ENCODE peak calls at places on chromosomes 5 and 9, in six cellular contexts. X is right lobe of liver; I is uterus; L is CD8-positive, alpha-beta memory T cell; Z is mesenchymal stem cell; F is tibial artery. U is an unnamed sample. For H3K4me1, the result is how much of the 10 kb centered on the place peaks cover.

GRCh38 chr9:128259156-128259555 is 16.7 kb downstream of the GOLGA2 start:
- DNase-seq in Z (no peak), F (no peak), L (no peak), X (no peak), I (no peak), U (no peak)

GRCh38 chr5:53674114-53674513 is 113.7 kb downstream of the NDUFS4 start:
- DNase-seq in X (no peak), F (no peak), I (no peak), Z (no peak), L (no peak), U (no peak)

GRCh38 chr9:79929285-79929684 is 357.5 kb downstream of the TLE4 start:
- DNase-seq in I (no peak), X (no peak), Z (no peak), F (no peak), L (no peak), U (no peak)

GRCh38 chr5:43096916-43097315 is 23.8 kb upstream of the ZNF131 start:
- DNase-seq in F (no peak), Z (no peak), L (no peak), X (no peak), I (no peak), U (no peak)

GRCh38 chr5:130168211-130168610 is 263.9 kb downstream of the CHSY3 start:
- DNase-seq in L (no peak), X (no peak), F (no peak), I (no peak), Z (no peak), U (no peak)

GRCh38 chr5:154351566-154351965 is 94.2 kb upstream of the SAP30L start:
- DNase-seq in F (no peak), L (no peak), Z (no peak), I (no peak), X (no peak), U (no peak)

GRCh38 chr9:70136632-70137031 is 93.0 kb downstream of the MAMDC2 start:
- DNase-seq in X (no peak), F (no peak), L (no peak), I (no peak), Z (no peak), U (no peak)

GRCh38 chr5:1468247-1468612 is 23.0 kb upstream of the SLC6A3 start:
- DNase-seq in I (peak), F (peak), X (no peak), L (no peak), Z (no peak), U (no peak)

GRCh38 chr9:79352322-79352721 is 219.4 kb upstream of the TLE4 start:
- DNase-seq in X (no peak), I (no peak), F (no peak), Z (no peak), L (no peak), U (no peak)

GRCh38 chr5:149030392-149030791 is 32.5 kb downstream of the SH3TC2 start:
- DNase-seq in X (no peak), F (no peak), Z (peak), L (no peak), I (no peak), U (peak)

GRCh38 chr9:4289411-4290380 is 10.2 kb downstream of the GLIS3 start:
- DNase-seq in I (no peak), L (no peak), X (no peak), Z (peak), F (no peak), U (no peak)

GRCh38 chr5:1868886-1869285 is 13.8 kb downstream of the IRX4 start:
- DNase-seq in F (no peak), X (no peak), L (no peak), I (no peak), Z (no peak), U (no peak)

GRCh38 chr9:32472344-32472743 is 53.7 kb downstream of the RIGI start:
- DNase-seq in F (no peak), X (no peak), I (no peak), Z (no peak), L (no peak), U (no peak)

GRCh38 chr5:83552275-83552674 is 80.7 kb downstream of the VCAN start:
- DNase-seq in F (no peak), X (no peak), L (no peak), I (no peak), Z (no peak), U (no peak)

GRCh38 chr5:143968071-143968878 is 156.3 kb downstream of the HMHB1 start:
- DNase-seq in Z (peak), F (no peak), X (no peak), I (no peak), L (no peak), U (no peak)

GRCh38 chr9:121266906-121267650 is 884 bp upstream of the GSN start:
- DNase-seq in I (peak), F (peak), L (no peak), Z (no peak), X (no peak), U (no peak)

GRCh38 chr5:34913072-34913471 is 2.2 kb downstream of the RAD1 start:
- DNase-seq in X (no peak), Z (no peak), I (no peak), L (no peak), F (no peak), U (no peak)

GRCh38 chr5:87113848-87114247 is 153.8 kb upstream of the RASA1 start:
- DNase-seq in I (no peak), L (no peak), Z (peak), X (no peak), F (no peak), U (no peak)

GRCh38 chr9:71863652-71864051 is 47.3 kb downstream of the ABHD17B start:
- DNase-seq in L (no peak), Z (no peak), I (no peak), X (no peak), F (no peak), U (no peak)

GRCh38 chr5:44443172-44443571 is 54.0 kb upstream of the FGF10 start:
- DNase-seq in X (no peak), L (no peak), I (no peak), Z (no peak), F (no peak), U (no peak)

GRCh38 chr5:138352722-138353549 is 451 bp downstream of the KDM3B start:
- DNase-seq in X (peak), I (peak), Z (peak), F (peak), L (peak), U (no peak)

GRCh38 chr5:33401482-33402390 is 39.0 kb upstream of the TARS1 start:
- DNase-seq in L (no peak), Z (peak), F (no peak), I (no peak), X (no peak), U (no peak)

GRCh38 chr9:107484117-107484723 is 5.3 kb downstream of the KLF4 start:
- DNase-seq in I (no peak), F (peak), Z (peak), X (no peak), L (no peak), U (no peak)

GRCh38 chr5:81078930-81079329 is 118.8 kb downstream of the RASGRF2 start:
- DNase-seq in L (no peak), F (no peak), X (no peak), I (no peak), Z (no peak), U (no peak)

GRCh38 chr5:96348536-96348935 is 84.5 kb downstream of the PCSK1 start:
- DNase-seq in I (no peak), Z (no peak), L (no peak), F (no peak), X (no peak), U (no peak)

GRCh38 chr9:126459965-126460843 is 133.6 kb downstream of the MVB12B start:
- DNase-seq in F (no peak), X (peak), I (no peak), Z (no peak), L (no peak), U (no peak)

GRCh38 chr9:95857122-95857521 is 18.4 kb upstream of the ERCC6L2 start:
- DNase-seq in L (no peak), I (no peak), F (no peak), Z (peak), X (no peak), U (no peak)

GRCh38 chr5:32973646-32974045 is 262.5 kb downstream of the NPR3 start:
- DNase-seq in L (no peak), Z (no peak), X (no peak), I (no peak), F (no peak), U (no peak)

GRCh38 chr9:121261107-121261460 is 6.9 kb upstream of the GSN start:
- DNase-seq in F (no peak), I (no peak), Z (peak), X (no peak), L (no peak), U (no peak)

GRCh38 chr9:71685394-71685793 is 82.9 kb downstream of the CEMIP2 start:
- DNase-seq in Z (no peak), X (no peak), I (no peak), F (no peak), L (peak), U (no peak)

GRCh38 chr5:133205204-133205603 is 153.4 kb downstream of the HSPA4 start:
- DNase-seq in I (no peak), Z (peak), X (no peak), L (no peak), F (no peak), U (no peak)

GRCh38 chr5:1885777-1886633 is 3.3 kb upstream of the IRX4 start:
- DNase-seq in L (no peak), Z (no peak), I (no peak), X (no peak), F (no peak), U (no peak)

GRCh38 chr9:137452761-137453642 is 6.1 kb downstream of the NSMF start:
- DNase-seq in Z (no peak), X (peak), L (no peak), F (no peak), I (peak), U (no peak)

GRCh38 chr9:92618633-92619225 is 51.2 kb downstream of the IPPK start:
- DNase-seq in F (no peak), X (peak), Z (no peak), I (peak), L (no peak), U (no peak)

DNA sequence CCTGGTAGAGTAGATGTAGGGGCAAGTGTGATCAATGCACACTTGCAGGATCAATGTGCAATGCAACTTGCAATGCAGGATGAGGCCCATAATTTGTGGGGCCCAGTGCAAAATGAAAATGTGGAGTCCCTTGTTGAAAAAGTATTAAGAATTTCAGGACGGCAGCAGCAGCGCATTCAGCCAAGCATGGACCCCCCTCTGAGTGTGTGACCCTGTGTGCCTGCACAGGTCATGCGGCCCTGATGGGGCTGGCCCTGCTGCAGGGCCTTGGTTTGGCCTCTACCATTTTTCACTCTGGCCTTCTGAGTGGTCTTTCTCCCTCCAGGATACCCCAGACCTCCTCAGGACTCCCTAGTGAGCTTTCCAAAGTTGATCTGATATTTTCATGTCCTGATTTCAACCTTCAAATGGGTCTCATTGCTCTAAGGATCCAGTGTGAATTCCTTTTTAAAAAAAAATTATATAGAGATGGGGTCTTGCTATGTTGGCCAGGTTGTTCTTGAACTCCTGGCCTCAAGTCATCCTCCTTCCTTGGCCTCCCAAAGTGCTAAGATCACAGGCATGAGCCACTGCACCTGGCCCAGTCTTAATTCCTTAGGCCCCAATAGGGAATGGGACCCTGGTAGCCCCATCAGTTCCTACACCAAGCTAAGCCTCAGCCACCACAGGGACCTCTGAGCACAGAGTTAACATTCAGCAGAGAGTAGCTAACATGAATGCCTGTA is 4.3 kb downstream of the ERGIC1 start:
- DNase-seq in X (no peak), I (no peak), L (no peak), Z (no peak), F (no peak), U (no peak)
- H3K4me1 ChIP-seq in X (under half), I (under half), L (under half), Z (under half), F (under half), U (half or more)

GRCh38 chr5:178305801-178306200 is 73.2 kb upstream of the PHYKPL start:
- DNase-seq in L (no peak), I (no peak), F (peak), Z (no peak), X (peak), U (no peak)

GRCh38 chr5:178304761-178305645 is 72.4 kb upstream of the PHYKPL start:
- DNase-seq in F (peak), L (no peak), Z (no peak), I (no peak), X (peak), U (no peak)

GRCh38 chr5:178306430-178307225 is 74.0 kb upstream of the PHYKPL start:
- DNase-seq in X (peak), F (peak), L (no peak), Z (no peak), I (no peak), U (no peak)

GRCh38 chr5:178301641-178302040 is 69.0 kb upstream of the PHYKPL start:
- DNase-seq in I (no peak), F (no peak), L (no peak), X (peak), Z (no peak), U (no peak)

GRCh38 chr5:178304016-178304415 is 71.4 kb upstream of the PHYKPL start:
- DNase-seq in F (peak), L (no peak), Z (no peak), X (peak), I (no peak), U (no peak)
- H3K4me1 ChIP-seq in F (under half), L (under half), Z (under half), X (under half), I (under half), U (under half)

DNA sequence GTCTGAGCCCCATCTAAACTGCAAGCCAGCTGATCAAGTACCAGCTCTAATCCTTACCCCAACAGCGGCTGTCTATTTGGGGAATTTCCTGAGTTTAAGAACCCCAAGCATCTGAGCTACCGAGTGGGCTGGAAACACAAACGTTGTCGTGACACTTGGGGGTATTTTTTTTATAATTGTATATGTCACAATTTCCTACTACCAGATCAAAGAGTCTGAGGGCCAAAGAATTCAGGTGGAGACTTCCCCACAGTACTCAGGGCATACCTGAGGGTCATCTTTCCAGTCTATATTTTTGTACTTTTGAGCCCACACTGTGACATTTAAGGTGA is 42.8 kb downstream of the PTTG1 start:
- DNase-seq in I (no peak), L (no peak), F (no peak), X (no peak), Z (no peak), U (no peak)
- H3K4me1 ChIP-seq in I (under half), L (under half), F (under half), X (under half), Z (under half), U (under half)

GRCh38 chr9:21580636-21581353 is 98.7 kb upstream of the IFNE start:
- DNase-seq in F (no peak), X (no peak), L (no peak), I (no peak), Z (no peak), U (no peak)
- H3K4me1 ChIP-seq in F (under half), X (under half), L (under half), I (under half), Z (under half), U (under half)

DNA sequence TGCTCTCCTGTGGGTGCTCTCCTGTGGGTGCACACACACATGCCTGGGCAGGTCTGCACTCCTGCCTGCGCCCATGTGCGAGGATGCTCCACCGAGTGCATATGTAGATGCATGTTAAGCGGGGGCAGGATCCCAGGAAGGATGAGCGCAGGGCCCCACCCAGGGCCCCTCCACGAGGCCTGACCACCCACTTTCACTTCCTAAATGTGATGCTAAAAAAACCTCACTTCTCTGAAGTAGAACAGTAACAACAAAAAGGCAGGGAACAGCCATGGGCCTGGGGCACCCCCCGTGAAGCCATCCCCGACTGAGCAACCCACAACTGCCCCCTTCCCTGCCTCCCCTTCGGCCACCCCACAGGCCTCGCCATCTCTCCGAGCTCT is 48.2 kb upstream of the SARDH start:
- DNase-seq in L (no peak), Z (no peak), I (no peak), X (no peak), F (no peak), U (no peak)
- H3K4me1 ChIP-seq in L (under half), Z (under half), I (under half), X (under half), F (under half), U (under half)

DNA sequence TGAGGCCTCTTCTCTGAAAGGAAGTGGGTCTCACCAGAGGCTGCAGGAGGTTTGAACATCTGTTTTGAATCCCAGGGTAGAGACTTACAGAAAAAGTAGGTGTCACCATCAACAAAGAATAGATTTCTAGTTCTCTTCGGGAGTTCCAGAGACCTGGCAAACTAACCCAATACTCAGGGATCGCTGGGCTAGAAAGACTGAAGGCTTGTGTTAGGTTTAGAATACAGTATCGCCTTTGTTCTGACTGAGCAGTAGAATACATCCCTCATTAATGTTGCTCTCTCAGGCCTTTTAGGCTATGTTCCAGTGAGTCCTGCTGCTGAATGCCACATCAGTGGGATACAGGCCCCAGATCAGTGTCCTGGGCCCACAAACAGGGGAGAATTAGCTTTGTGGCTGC is 27.2 kb downstream of the RUSC2 start:
- DNase-seq in I (no peak), Z (no peak), F (no peak), X (no peak), L (no peak), U (no peak)
- H3K4me1 ChIP-seq in I (under half), Z (under half), F (half or more), X (under half), L (under half), U (half or more)

GRCh38 chr5:56405536-56405935 is 172.4 kb upstream of the ANKRD55 start:
- DNase-seq in L (no peak), F (no peak), Z (no peak), I (no peak), X (no peak), U (no peak)
- H3K4me1 ChIP-seq in L (under half), F (under half), Z (under half), I (under half), X (under half), U (under half)

DNA sequence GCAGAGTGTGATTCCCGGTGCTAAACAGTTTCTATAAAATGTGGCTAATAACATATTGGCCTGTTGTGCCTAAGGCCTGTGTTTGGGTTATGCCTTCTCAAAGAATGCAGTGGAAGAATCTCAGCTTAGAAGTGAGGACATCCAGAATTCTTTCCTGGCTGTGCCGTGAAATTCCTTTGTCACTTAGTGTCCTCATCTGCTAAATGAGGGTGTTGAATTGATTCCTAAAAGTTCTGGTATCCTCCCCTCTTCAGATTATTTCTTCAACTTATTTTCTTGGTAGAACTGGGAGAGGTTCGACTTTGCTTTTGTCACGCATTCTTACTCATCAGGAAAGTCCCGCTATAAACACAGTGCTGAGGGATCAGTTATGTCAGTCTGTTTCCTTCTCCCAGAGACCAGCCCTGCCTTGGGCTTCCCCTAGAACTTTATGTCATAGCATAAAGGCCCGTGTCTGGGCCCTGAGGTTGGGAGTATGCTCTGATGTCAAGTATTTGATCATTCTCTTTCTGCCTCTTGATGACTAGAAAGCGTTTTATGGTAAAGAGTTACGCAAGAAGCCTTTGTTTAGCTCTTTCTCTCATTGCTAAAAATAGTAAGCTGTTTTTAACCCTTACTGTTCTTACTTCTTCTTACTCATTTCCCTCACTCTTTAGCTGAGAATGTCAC is 29.5 kb downstream of the MTAP start:
- DNase-seq in F (no peak), Z (peak), L (no peak), I (no peak), X (no peak), U (no peak)
- H3K4me1 ChIP-seq in F (under half), Z (under half), L (under half), I (under half), X (under half), U (under half)

U was measured in esophagus muscularis mucosa.